ENCODE peak calls at places on chromosomes 3 and 15, in six cellular contexts. One of them, this sample, is unnamed.
A peak's percentile ranks its signal among the peaks of the same experiment; 100 is the strongest.

GRCh38 chr15:52464478-52464877 is 64.2 kb downstream of the MYO5A start:
- DNase-seq in K562: no peak
- DNase-seq in A549: no peak
- DNase-seq in lung: no peak
- DNase-seq in stomach: no peak
- DNase-seq in vagina: no peak
- DNase-seq in this sample: no peak

GRCh38 chr3:152790988-152791387 is 43.9 kb upstream of the P2RY1 start:
- DNase-seq in K562: peak; percentile 11
- DNase-seq in vagina: no peak
- DNase-seq in stomach: no peak
- DNase-seq in lung: no peak
- DNase-seq in A549: no peak
- DNase-seq in this sample: no peak

GRCh38 chr3:45870099-45870498 is 16.2 kb upstream of the CCR9 start:
- DNase-seq in K562: no peak
- DNase-seq in A549: no peak
- DNase-seq in stomach: no peak
- DNase-seq in lung: no peak
- DNase-seq in vagina: no peak
- DNase-seq in this sample: no peak

GRCh38 chr3:72348357-72348756 is 499.9 kb downstream of the SHQ1 start:
- DNase-seq in stomach: no peak
- DNase-seq in lung: no peak
- DNase-seq in A549: no peak
- DNase-seq in vagina: no peak
- DNase-seq in K562: no peak
- DNase-seq in this sample: no peak

GRCh38 chr15:51448592-51449494 is 107.4 kb downstream of the GLDN start:
- DNase-seq in lung: no peak
- DNase-seq in K562: no peak
- DNase-seq in vagina: no peak
- DNase-seq in A549: no peak
- DNase-seq in stomach: no peak
- DNase-seq in this sample: no peak

GRCh38 chr15:74799843-74800558 is 12.6 kb upstream of the LMAN1L start:
- DNase-seq in lung: peak; percentile 85
- DNase-seq in stomach: peak; percentile 87
- DNase-seq in vagina: no peak
- DNase-seq in K562: peak; percentile 84
- DNase-seq in A549: peak; percentile 95
- DNase-seq in this sample: peak; percentile 72

GRCh38 chr3:64244011-64244942 is 19.0 kb upstream of the PRICKLE2 start:
- DNase-seq in vagina: peak; percentile 12
- DNase-seq in K562: peak; percentile 3
- DNase-seq in lung: no peak
- DNase-seq in A549: peak; percentile 38
- DNase-seq in stomach: no peak
- DNase-seq in this sample: peak; percentile 26

GRCh38 chr3:142904639-142905441 is 16.0 kb upstream of the PCOLCE2 start:
- DNase-seq in vagina: no peak
- DNase-seq in K562: peak; percentile 49
- DNase-seq in lung: no peak
- DNase-seq in stomach: peak; percentile 31
- DNase-seq in A549: no peak
- DNase-seq in this sample: no peak

GRCh38 chr3:150666167-150666566 is 37.6 kb downstream of the ERICH6 start:
- DNase-seq in lung: no peak
- DNase-seq in A549: no peak
- DNase-seq in K562: no peak
- DNase-seq in vagina: no peak
- DNase-seq in stomach: no peak
- DNase-seq in this sample: no peak

DNA sequence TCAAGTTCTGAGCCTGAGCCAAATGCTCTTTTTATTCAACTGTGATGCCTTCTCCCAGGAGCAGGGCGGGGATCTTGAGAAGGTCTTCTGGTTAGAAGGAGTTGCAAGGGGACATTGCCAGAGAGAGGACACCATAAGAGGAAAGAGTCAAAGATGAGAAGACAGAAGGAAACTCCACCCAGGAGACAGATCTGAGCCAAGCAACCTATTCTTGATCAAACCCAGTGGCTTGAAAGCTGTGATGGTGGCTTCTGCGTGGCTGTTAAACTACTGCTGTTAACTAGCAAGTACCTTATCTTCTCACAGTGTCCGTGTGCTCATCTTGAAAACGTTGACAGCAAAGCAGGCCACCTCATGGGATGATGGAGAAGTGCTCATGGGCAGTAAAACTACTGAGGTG is 19.8 kb upstream of the AGBL1 start:
- DNase-seq in lung: no peak
- DNase-seq in K562: no peak
- DNase-seq in stomach: no peak
- DNase-seq in vagina: no peak
- DNase-seq in A549: no peak
- DNase-seq in this sample: no peak
- H3K4me3 ChIP-seq in lung: no peak overlapping the region
- H3K4me3 ChIP-seq in K562: no peak overlapping the region
- H3K4me3 ChIP-seq in stomach: no peak overlapping the region
- H3K4me3 ChIP-seq in vagina: no peak overlapping the region
- H3K4me3 ChIP-seq in A549: no peak overlapping the region
- H3K4me3 ChIP-seq in this sample: no peak overlapping the region

DNA sequence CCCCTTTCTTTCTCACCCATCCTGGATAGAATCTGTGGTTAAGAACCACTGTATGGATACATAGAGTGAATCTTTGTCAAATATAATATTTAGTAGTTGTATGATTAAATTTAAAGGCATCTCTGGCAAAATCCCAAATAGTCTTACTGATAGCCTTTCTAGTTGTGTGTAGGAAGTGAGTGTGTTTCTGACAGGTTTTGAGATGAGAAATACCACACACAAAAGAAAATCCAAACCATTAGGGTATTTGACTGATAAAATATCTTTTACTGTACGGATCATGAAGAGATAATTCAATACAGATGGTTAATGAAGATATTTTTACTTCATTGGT is 44.7 kb upstream of the PLCL2 start:
- DNase-seq in vagina: no peak
- DNase-seq in lung: no peak
- DNase-seq in K562: no peak
- DNase-seq in stomach: no peak
- DNase-seq in A549: no peak
- DNase-seq in this sample: no peak
- H3K4me1 ChIP-seq in vagina: no peaks in the 10 kb centered on the region
- H3K4me1 ChIP-seq in lung: no peaks in the 10 kb centered on the region
- H3K4me1 ChIP-seq in K562: no peaks in the 10 kb centered on the region
- H3K4me1 ChIP-seq in stomach: peaks cover 12% of the 10 kb centered on the region
- H3K4me1 ChIP-seq in A549: no peaks in the 10 kb centered on the region
- H3K4me1 ChIP-seq in this sample: no peaks in the 10 kb centered on the region

GRCh38 chr15:29571728-29572454 is 250.4 kb downstream of the TJP1 start:
- DNase-seq in K562: peak; percentile 9
- DNase-seq in lung: no peak
- DNase-seq in A549: peak; percentile 31
- DNase-seq in stomach: no peak
- DNase-seq in vagina: no peak
- DNase-seq in this sample: no peak
- H3K4me3 ChIP-seq in K562: no peak overlapping the region
- H3K4me3 ChIP-seq in lung: no peak overlapping the region
- H3K4me3 ChIP-seq in A549: no peak overlapping the region
- H3K4me3 ChIP-seq in stomach: no peak overlapping the region
- H3K4me3 ChIP-seq in vagina: peak overlapping the region; percentile 36
- H3K4me3 ChIP-seq in this sample: no peak overlapping the region

DNA sequence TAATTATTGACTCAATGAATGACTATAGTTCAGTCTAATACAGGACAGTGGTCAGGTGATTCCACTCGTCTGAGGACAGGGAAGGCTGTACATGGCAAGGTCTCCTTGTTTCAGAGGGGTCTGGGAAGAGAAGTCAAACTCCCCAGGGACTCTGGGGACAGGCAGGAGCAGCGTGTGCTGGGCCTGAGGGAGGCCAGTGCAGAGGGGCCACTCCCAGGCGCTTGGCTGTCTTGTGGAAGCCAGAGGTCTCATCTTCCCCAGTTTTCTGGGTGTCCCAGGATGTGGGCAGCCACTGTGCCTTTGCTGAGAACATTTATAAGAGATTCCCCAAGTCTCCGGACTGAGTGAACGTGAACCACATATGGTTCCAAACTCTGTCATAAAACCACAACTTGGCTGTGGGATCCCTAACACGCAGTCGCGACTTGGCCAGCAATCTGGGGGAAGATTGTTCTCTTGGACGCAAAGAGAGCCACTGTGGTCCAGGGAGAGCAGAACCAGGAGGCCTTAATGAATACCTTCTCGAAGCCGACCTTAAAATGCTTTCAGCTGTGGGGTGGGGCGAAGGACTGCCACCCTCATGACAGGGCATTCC is 30.4 kb downstream of the BHLHE40 start:
- DNase-seq in A549: no peak
- DNase-seq in lung: no peak
- DNase-seq in stomach: no peak
- DNase-seq in K562: no peak
- DNase-seq in vagina: no peak
- DNase-seq in this sample: no peak
- H3K4me1 ChIP-seq in A549: peaks cover 35% of the 10 kb centered on the region
- H3K4me1 ChIP-seq in lung: peaks cover 3% of the 10 kb centered on the region
- H3K4me1 ChIP-seq in stomach: no peaks in the 10 kb centered on the region
- H3K4me1 ChIP-seq in K562: peaks cover 41% of the 10 kb centered on the region
- H3K4me1 ChIP-seq in vagina: peaks cover 42% of the 10 kb centered on the region
- H3K4me1 ChIP-seq in this sample: no peaks in the 10 kb centered on the region

DNA sequence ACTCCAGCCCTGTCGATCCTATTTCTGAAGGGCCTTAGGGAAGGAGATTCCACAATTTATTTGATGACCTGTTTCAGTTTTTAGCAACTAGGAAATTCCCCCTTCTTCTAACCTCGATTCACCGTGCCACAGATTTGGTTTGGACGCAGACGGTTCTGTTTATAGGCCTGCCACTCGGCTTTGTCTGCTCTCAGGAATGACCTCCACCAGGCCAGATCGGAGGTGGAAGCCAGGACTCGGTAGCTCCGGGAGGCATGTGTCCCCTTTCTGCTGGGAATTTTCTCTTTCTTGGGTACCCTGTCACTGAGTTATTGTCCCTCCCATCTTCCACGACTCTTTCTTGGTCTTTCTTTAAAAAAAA is 85.5 kb upstream of the ETV5 start:
- DNase-seq in A549: no peak
- DNase-seq in lung: no peak
- DNase-seq in stomach: no peak
- DNase-seq in vagina: no peak
- DNase-seq in K562: no peak
- DNase-seq in this sample: no peak
- H3K4me3 ChIP-seq in A549: no peak overlapping the region
- H3K4me3 ChIP-seq in lung: no peak overlapping the region
- H3K4me3 ChIP-seq in stomach: no peak overlapping the region
- H3K4me3 ChIP-seq in vagina: peak overlapping the region; percentile 30
- H3K4me3 ChIP-seq in K562: no peak overlapping the region
- H3K4me3 ChIP-seq in this sample: no peak overlapping the region

GRCh38 chr15:96346409-96346808 is 15.9 kb downstream of the NR2F2 start:
- DNase-seq in K562: no peak
- DNase-seq in stomach: no peak
- DNase-seq in A549: no peak
- DNase-seq in lung: no peak
- DNase-seq in vagina: no peak
- DNase-seq in this sample: no peak
- H3K4me1 ChIP-seq in K562: peaks cover 40% of the 10 kb centered on the region
- H3K4me1 ChIP-seq in stomach: peaks cover 65% of the 10 kb centered on the region
- H3K4me1 ChIP-seq in A549: peaks cover 13% of the 10 kb centered on the region
- H3K4me1 ChIP-seq in lung: peaks cover 4% of the 10 kb centered on the region
- H3K4me1 ChIP-seq in vagina: peaks cover 56% of the 10 kb centered on the region
- H3K4me1 ChIP-seq in this sample: peaks cover 9% of the 10 kb centered on the region